ENCODE peak calls at places on chromosomes 4 and X, in eight cellular contexts. O is mammary epithelial cell; I is CD4-positive, alpha-beta memory T cell; H is uterus; X is GM23248; M is mesenchymal stem cell; F is cardiac muscle cell; D is SK-N-MC. A is an unnamed sample.

GRCh38 chr4:101421393-101421792 is 74.1 kb upstream of the PPP3CA start:
- DNase-seq in O (no peak), I (no peak), H (no peak), X (peak), M (peak), F (no peak), D (peak), A (no peak)

GRCh38 chr4:74671074-74671698 is 123.1 kb downstream of the BTC start:
- DNase-seq in O (peak), I (no peak), H (no peak), X (peak), M (peak), F (peak), D (peak), A (peak)

GRCh38 chrX:16268206-16268605 is 100.9 kb downstream of the MAGEB17 start:
- DNase-seq in O (peak), I (no peak), H (no peak), X (no peak), M (no peak), F (no peak), D (no peak), A (no peak)

GRCh38 chrX:39682778-39683177 is 415.0 kb downstream of the BCOR start:
- DNase-seq in O (no peak), I (no peak), H (no peak), X (no peak), M (no peak), F (no peak), D (no peak), A (no peak)

GRCh38 chrX:42290608-42291007 is 367.3 kb upstream of the CASK start:
- DNase-seq in O (no peak), I (no peak), H (no peak), X (peak), M (peak), F (peak), D (no peak), A (no peak)

GRCh38 chr4:48968814-48969213 is 17.3 kb upstream of the CWH43 start:
- DNase-seq in O (peak), I (no peak), H (no peak), X (peak), M (peak), F (peak), D (no peak), A (no peak)

GRCh38 chr4:7944568-7945220 is 5.0 kb upstream of the AFAP1 start:
- DNase-seq in O (no peak), I (no peak), H (no peak), X (peak), M (no peak), F (no peak), D (no peak), A (no peak)

GRCh38 chrX:15848576-15848975 is 6.0 kb downstream of the AP1S2 start:
- DNase-seq in O (no peak), I (no peak), H (no peak), X (no peak), M (no peak), F (no peak), D (no peak), A (no peak)

GRCh38 chr4:173499568-173500535 is 30.2 kb downstream of the HAND2 start:
- DNase-seq in O (no peak), I (no peak), H (no peak), X (no peak), M (no peak), F (no peak), D (no peak), A (no peak)

GRCh38 chr4:88029556-88029955 is 22.1 kb downstream of the PKD2 start:
- DNase-seq in O (no peak), I (no peak), H (no peak), X (peak), M (no peak), F (no peak), D (no peak), A (no peak)
- H3K27ac ChIP-seq in O (peak), I (no peak), H (peak), X (peak), M (no peak), F (no peak), D (no peak), A (no peak)

GRCh38 chr4:3766207-3766790 is at the start of gene ADRA2C:
- DNase-seq in O (no peak), I (no peak), H (peak), X (peak), M (peak), F (peak), D (no peak), A (no peak)
- H3K27ac ChIP-seq in O (no peak), I (no peak), H (peak), X (no peak), M (no peak), F (no peak), D (no peak), A (peak)

GRCh38 chrX:136209016-136209738 is 42.0 kb downstream of the MAP7D3 start:
- DNase-seq in O (no peak), I (peak), H (peak), X (peak), M (peak), F (peak), D (no peak), A (peak)
- H3K27ac ChIP-seq in O (no peak), I (no peak), H (peak), X (no peak), M (peak), F (no peak), D (no peak), A (peak)

GRCh38 chr4:2800691-2801596 is 8.1 kb downstream of the SH3BP2 start:
- DNase-seq in O (no peak), I (peak), H (peak), X (peak), M (peak), F (peak), D (no peak), A (peak)
- H3K27ac ChIP-seq in O (no peak), I (peak), H (peak), X (peak), M (peak), F (peak), D (peak), A (peak)

GRCh38 chrX:47366051-47366722 is 4.2 kb upstream of the ZNF157 start:
- DNase-seq in O (peak), I (peak), H (peak), X (peak), M (peak), F (peak), D (no peak), A (peak)
- H3K27ac ChIP-seq in O (peak), I (peak), H (peak), X (no peak), M (no peak), F (peak), D (no peak), A (no peak)

GRCh38 chrX:29082558-29082957 is 495.3 kb downstream of the IL1RAPL1 start:
- DNase-seq in O (no peak), I (no peak), H (no peak), X (no peak), M (no peak), F (no peak), D (no peak), A (no peak)
- H3K27ac ChIP-seq in O (no peak), I (no peak), H (no peak), X (no peak), M (no peak), F (no peak), D (no peak), A (no peak)

DNA sequence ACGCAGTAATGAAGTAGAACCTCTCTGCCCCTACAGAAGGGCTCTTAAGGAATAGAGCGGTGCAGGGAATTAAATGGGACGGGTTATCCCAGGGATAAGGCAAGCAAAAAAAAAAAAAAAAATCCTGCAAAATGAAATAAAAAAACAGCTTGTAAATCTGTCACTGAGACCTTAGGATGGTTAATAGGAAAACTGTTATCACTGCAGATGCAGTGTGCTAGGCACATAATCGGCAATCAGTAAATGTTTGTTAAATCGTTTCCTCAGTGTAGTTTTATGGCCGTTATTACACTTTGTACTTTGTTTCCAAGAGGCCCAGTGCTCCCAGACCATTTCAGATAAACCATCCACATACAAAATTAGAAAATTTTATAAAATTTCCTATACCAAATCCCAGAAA is 1.0 kb downstream of the HNRNPH2 start:
- DNase-seq in O (no peak), I (no peak), H (no peak), X (peak), M (peak), F (no peak), D (no peak), A (no peak)
- H3K27ac ChIP-seq in O (peak), I (peak), H (peak), X (peak), M (no peak), F (peak), D (no peak), A (peak)

DNA sequence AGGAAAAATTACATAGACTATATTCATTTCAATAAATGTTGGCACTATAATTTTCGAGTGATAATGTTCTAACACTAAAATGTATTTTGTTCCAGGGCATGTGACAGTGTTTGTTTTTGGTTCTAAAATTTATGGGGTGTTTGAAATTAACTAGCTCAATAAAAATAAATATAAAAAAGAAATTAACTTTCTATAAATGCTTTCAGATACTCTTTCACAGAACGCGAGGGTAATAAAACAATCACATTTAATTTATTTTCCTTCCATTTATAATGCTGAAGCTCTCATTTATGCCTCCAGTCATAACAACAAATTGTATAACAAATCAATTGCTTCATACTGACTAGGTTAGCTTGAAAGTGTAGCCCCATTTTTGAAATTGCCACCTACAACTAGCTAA is 122.4 kb upstream of the GPM6A start:
- DNase-seq in O (no peak), I (no peak), H (no peak), X (no peak), M (no peak), F (no peak), D (no peak), A (no peak)
- H3K27ac ChIP-seq in O (no peak), I (no peak), H (no peak), X (no peak), M (no peak), F (no peak), D (no peak), A (no peak)

DNA sequence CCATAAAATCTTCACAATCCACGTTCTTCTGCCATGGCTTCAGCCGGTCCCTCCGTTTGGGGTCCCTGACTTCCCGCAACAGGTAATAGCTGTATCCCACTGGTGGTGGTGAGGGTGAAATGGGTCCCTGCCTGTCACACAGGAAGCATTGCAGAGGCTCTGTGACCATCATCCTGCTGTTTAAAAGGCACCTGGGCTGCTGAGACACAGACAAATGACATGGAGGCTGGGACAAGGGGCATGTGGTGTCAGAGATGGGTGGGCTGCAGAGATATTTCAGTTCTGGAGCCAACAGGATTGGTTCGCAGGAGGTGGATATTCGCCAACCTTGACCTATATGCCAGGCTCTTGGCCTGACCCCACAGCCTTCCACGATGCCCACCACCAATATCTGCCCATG is 82.1 kb downstream of the JAKMIP1 start:
- DNase-seq in O (no peak), I (no peak), H (no peak), X (no peak), M (no peak), F (no peak), D (no peak), A (no peak)
- H3K27ac ChIP-seq in O (no peak), I (no peak), H (no peak), X (no peak), M (no peak), F (no peak), D (no peak), A (no peak)

GRCh38 chr4:148166132-148166531 is 276.1 kb downstream of the NR3C2 start:
- DNase-seq in O (no peak), I (no peak), H (no peak), X (peak), M (no peak), F (peak), D (no peak), A (no peak)
- H3K27ac ChIP-seq in O (no peak), I (no peak), H (peak), X (no peak), M (peak), F (no peak), D (no peak), A (no peak)

A was measured in adrenal gland.